ENCODE peak calls at places on chromosomes 12 and 14, in four cellular contexts. One of them, this sample, is unnamed.

GRCh38 chr12:46303039-46303666 is 34.3 kb upstream of the SLC38A1 start:
- DNase-seq in HepG2: peak; percentile 27
- DNase-seq in WTC11: peak; percentile 48
- DNase-seq in K562: peak; percentile 57
- DNase-seq in this sample: peak; percentile 22

GRCh38 chr14:20751963-20752562 is 6.4 kb downstream of the EDDM3A start:
- DNase-seq in K562: no peak
- DNase-seq in WTC11: no peak
- DNase-seq in HepG2: no peak
- DNase-seq in this sample: no peak

GRCh38 chr12:47088021-47088944 is 8.5 kb upstream of the AMIGO2 start:
- DNase-seq in HepG2: peak; percentile 53
- DNase-seq in K562: no peak
- DNase-seq in WTC11: no peak
- DNase-seq in this sample: no peak

GRCh38 chr12:77796775-77797174 is 33.9 kb upstream of the NAV3 start:
- DNase-seq in K562: no peak
- DNase-seq in HepG2: no peak
- DNase-seq in WTC11: no peak
- DNase-seq in this sample: no peak

GRCh38 chr14:81990312-81990761 is 456.7 kb upstream of the SEL1L start:
- DNase-seq in WTC11: peak; percentile 46
- DNase-seq in HepG2: peak; percentile 33
- DNase-seq in K562: peak; percentile 46
- DNase-seq in this sample: peak; percentile 36

GRCh38 chr14:52110441-52111086 is 41.7 kb upstream of the NID2 start:
- DNase-seq in HepG2: no peak
- DNase-seq in K562: no peak
- DNase-seq in WTC11: no peak
- DNase-seq in this sample: no peak

GRCh38 chr14:88895116-88895515 is 70.7 kb downstream of the TTC8 start:
- DNase-seq in HepG2: no peak
- DNase-seq in K562: no peak
- DNase-seq in WTC11: no peak
- DNase-seq in this sample: no peak

GRCh38 chr14:75559451-75560187 is 18.8 kb upstream of the FLVCR2 start:
- DNase-seq in K562: no peak
- DNase-seq in HepG2: no peak
- DNase-seq in WTC11: no peak
- DNase-seq in this sample: no peak

GRCh38 chr12:2461645-2462044 is 333.1 kb upstream of the FKBP4 start:
- DNase-seq in K562: no peak
- DNase-seq in WTC11: no peak
- DNase-seq in HepG2: no peak
- DNase-seq in this sample: no peak

GRCh38 chr12:100476013-100476751 is 2.5 kb downstream of the NR1H4 start:
- DNase-seq in HepG2: peak; percentile 78
- DNase-seq in WTC11: no peak
- DNase-seq in K562: no peak
- DNase-seq in this sample: no peak

GRCh38 chr12:49882248-49882850 is 21.4 kb downstream of the FAIM2 start:
- DNase-seq in HepG2: no peak
- DNase-seq in WTC11: no peak
- DNase-seq in K562: no peak
- DNase-seq in this sample: no peak

GRCh38 chr14:100677152-100677924 is 49.4 kb upstream of the DLK1 start:
- DNase-seq in WTC11: peak; percentile 29
- DNase-seq in HepG2: peak; percentile 80
- DNase-seq in K562: peak; percentile 34
- DNase-seq in this sample: peak; percentile 50

GRCh38 chr12:977163-977562 is 13.9 kb upstream of the ERC1 start:
- DNase-seq in HepG2: no peak
- DNase-seq in WTC11: no peak
- DNase-seq in K562: no peak
- DNase-seq in this sample: no peak

GRCh38 chr12:52234226-52234810 is 1.3 kb downstream of the KRT7 start:
- DNase-seq in K562: no peak
- DNase-seq in HepG2: no peak
- DNase-seq in WTC11: no peak
- DNase-seq in this sample: no peak

GRCh38 chr12:66070378-66071120 is 60.0 kb downstream of the LLPH start:
- DNase-seq in WTC11: no peak
- DNase-seq in K562: no peak
- DNase-seq in HepG2: no peak
- DNase-seq in this sample: no peak

GRCh38 chr12:75087656-75088055 is 122.0 kb downstream of the KCNC2 start:
- DNase-seq in K562: no peak
- DNase-seq in WTC11: no peak
- DNase-seq in HepG2: no peak
- DNase-seq in this sample: peak; percentile 5

GRCh38 chr14:52871606-52872005 is 79.2 kb downstream of the FERMT2 start:
- DNase-seq in K562: no peak
- DNase-seq in HepG2: no peak
- DNase-seq in WTC11: no peak
- DNase-seq in this sample: no peak

GRCh38 chr12:27460471-27460978 is 14.0 kb downstream of the SMCO2 start:
- DNase-seq in K562: no peak
- DNase-seq in WTC11: no peak
- DNase-seq in HepG2: no peak
- DNase-seq in this sample: no peak

GRCh38 chr14:70952485-70952884 is 45.2 kb downstream of the PCNX1 start:
- DNase-seq in WTC11: no peak
- DNase-seq in HepG2: no peak
- DNase-seq in K562: no peak
- DNase-seq in this sample: no peak

GRCh38 chr12:28582687-28583376 is 392.6 kb downstream of the CCDC91 start:
- DNase-seq in WTC11: no peak
- DNase-seq in K562: no peak
- DNase-seq in HepG2: no peak
- DNase-seq in this sample: no peak
- TF ChIP-seq ELF4 in WTC11: no peak
- TF ChIP-seq ELF4 in K562: no peak
- TF ChIP-seq ELF4 in HepG2: no peak
- TF ChIP-seq ELF4 in this sample: no peak

GRCh38 chr12:127893875-127894635 is 372.9 kb upstream of the TMEM132C start:
- DNase-seq in HepG2: no peak
- DNase-seq in K562: peak; percentile 2
- DNase-seq in WTC11: no peak
- DNase-seq in this sample: peak; percentile 18
- TF ChIP-seq ELF4 in HepG2: no peak
- TF ChIP-seq ELF4 in K562: no peak
- TF ChIP-seq ELF4 in WTC11: no peak
- TF ChIP-seq ELF4 in this sample: no peak

DNA sequence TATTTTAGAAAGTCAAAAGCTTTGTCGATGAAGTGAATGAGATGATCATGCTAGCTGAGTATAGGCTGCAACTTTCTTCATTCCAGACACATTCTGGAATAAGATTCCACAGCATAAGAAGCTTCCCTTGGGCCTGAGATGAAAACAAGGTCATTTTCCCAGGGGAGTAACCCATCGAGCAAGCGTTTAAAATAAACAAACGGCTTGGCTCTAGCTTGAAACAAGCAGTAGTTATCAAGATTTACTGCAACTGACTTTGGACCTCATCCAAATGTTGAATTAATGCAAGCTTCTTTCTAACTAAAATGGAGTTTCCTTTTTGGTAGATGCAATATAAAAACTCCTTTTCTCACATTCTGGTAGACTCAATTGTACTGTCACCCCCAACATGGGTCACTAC is 23.0 kb downstream of the KCNJ8 start:
- DNase-seq in HepG2: no peak
- DNase-seq in K562: peak; percentile 11
- DNase-seq in WTC11: no peak
- DNase-seq in this sample: peak; percentile 43
- TF ChIP-seq ELF4 in HepG2: no peak
- TF ChIP-seq ELF4 in K562: no peak
- TF ChIP-seq ELF4 in WTC11: no peak
- TF ChIP-seq ELF4 in this sample: no peak

DNA sequence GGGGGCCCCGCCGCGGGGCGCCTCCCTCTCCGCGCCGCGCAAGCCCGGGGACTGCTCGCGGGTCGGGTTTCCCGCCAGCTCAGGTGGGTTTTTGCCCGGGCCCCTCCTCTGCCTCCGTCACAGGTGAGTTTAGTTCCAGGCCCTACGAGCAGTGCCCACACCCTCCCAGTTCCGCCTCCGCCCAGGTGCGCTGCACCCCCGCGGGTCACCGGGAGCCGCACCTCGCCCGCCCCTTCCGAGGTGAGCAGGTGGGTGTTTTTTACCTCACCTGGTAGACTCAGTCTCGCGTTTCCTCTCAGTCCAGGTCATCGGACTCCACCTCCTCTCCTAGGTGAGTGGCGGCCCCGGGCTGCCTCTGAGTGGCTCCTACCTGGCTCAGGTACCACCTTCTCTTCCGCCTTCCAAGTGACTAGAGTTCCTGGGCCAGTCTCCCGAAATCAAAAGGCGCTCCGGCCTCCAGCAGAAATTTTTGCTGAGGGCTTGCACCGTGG is at the start of gene TMEM30B:
- DNase-seq in K562: no peak
- DNase-seq in WTC11: peak; percentile 85
- DNase-seq in HepG2: no peak
- DNase-seq in this sample: no peak
- TF ChIP-seq ELF4 in K562: no peak
- TF ChIP-seq ELF4 in WTC11: no peak
- TF ChIP-seq ELF4 in HepG2: no peak
- TF ChIP-seq ELF4 in this sample: no peak

DNA sequence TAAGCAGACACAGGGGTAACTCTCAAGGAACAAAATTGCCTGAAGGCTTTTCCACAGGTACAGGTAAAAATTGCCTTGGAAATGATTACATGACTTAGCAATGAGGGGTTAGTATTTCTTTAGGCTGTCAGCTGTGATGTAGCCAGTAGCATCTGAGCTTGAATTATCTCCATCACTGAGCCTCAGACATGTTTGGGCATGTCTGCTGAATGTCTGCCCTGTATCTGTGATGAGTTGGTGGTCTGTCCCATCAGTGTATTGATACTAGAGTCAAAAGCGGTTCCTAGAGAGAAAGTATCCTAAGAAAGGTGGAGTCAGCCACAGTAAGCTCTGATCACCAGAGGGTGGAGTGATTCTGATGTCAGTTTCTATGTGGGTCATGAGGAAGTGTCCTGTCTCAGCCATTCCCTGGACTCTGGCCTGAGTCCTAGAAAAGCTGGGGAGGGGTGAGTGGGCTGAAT is 16.2 kb downstream of the AKAP6 start:
- DNase-seq in WTC11: no peak
- DNase-seq in HepG2: no peak
- DNase-seq in K562: no peak
- DNase-seq in this sample: no peak
- TF ChIP-seq ELF4 in WTC11: no peak
- TF ChIP-seq ELF4 in HepG2: no peak
- TF ChIP-seq ELF4 in K562: no peak
- TF ChIP-seq ELF4 in this sample: no peak

GRCh38 chr12:124654666-124655316 is 87.4 kb upstream of the NCOR2 start:
- DNase-seq in HepG2: no peak
- DNase-seq in WTC11: no peak
- DNase-seq in K562: no peak
- DNase-seq in this sample: no peak
- TF ChIP-seq ELF4 in HepG2: no peak
- TF ChIP-seq ELF4 in WTC11: no peak
- TF ChIP-seq ELF4 in K562: no peak
- TF ChIP-seq ELF4 in this sample: no peak